ENCODE peak calls at places on chromosomes 13 and 19, in four cellular contexts. M is AG10803, A is astrocyte of the spinal cord, U is right lobe of liver. I is an unnamed sample.

GRCh38 chr19:13103961-13104847 is 1.5 kb upstream of the LYL1 start:
- DNase-seq in U (peak), A (no peak), M (no peak), I (no peak)

GRCh38 chr19:34215666-34216038 is 38.7 kb upstream of the GARRE1 start:
- DNase-seq in M (no peak), A (no peak), U (no peak), I (no peak)

GRCh38 chr19:19064811-19065745 is 1.3 kb downstream of the SLC25A42 start:
- DNase-seq in M (no peak), A (no peak), U (peak), I (no peak)

GRCh38 chr19:34985249-34986022 is 14.7 kb upstream of the GRAMD1A start:
- DNase-seq in A (no peak), M (peak), U (peak), I (no peak)

GRCh38 chr19:54209058-54209747 is 8.5 kb downstream of the RPS9 start:
- DNase-seq in U (peak), A (no peak), M (no peak), I (no peak)

GRCh38 chr13:23609414-23610186 is 39.4 kb downstream of the TNFRSF19 start:
- DNase-seq in A (peak), U (no peak), M (peak), I (no peak)

GRCh38 chr19:13089139-13089856 is 13.4 kb downstream of the LYL1 start:
- DNase-seq in U (no peak), M (no peak), A (no peak), I (no peak)

GRCh38 chr13:103395140-103395539 is 328.9 kb upstream of the SLC10A2 start:
- DNase-seq in A (no peak), U (no peak), M (no peak), I (no peak)

GRCh38 chr13:30798776-30799625 is 63.7 kb downstream of the ALOX5AP start:
- DNase-seq in M (no peak), U (no peak), A (peak), I (no peak)

GRCh38 chr13:74325106-74325505 is 190.9 kb upstream of the KLF12 start:
- DNase-seq in A (peak), M (peak), U (no peak), I (peak)

GRCh38 chr13:53545340-53545941 is 516.8 kb downstream of the OLFM4 start:
- DNase-seq in U (no peak), M (no peak), A (no peak), I (no peak)

GRCh38 chr13:64054306-64054705 is 2638.7 kb upstream of the PCDH20 start:
- DNase-seq in U (no peak), M (no peak), A (no peak), I (no peak)

GRCh38 chr19:8158411-8159074 is 9.2 kb upstream of the FBN3 start:
- DNase-seq in A (peak), U (no peak), M (peak), I (peak)

GRCh38 chr19:19488041-19488874 is 27.1 kb downstream of the TSSK6 start:
- DNase-seq in A (no peak), U (peak), M (no peak), I (no peak)

GRCh38 chr13:64591981-64592380 is 2638.2 kb downstream of the PCDH9 start:
- DNase-seq in A (peak), M (peak), U (no peak), I (peak)

GRCh38 chr13:112727581-112727980 is 37.7 kb downstream of the ATP11A start:
- DNase-seq in U (no peak), A (no peak), M (no peak), I (no peak)

GRCh38 chr19:39428309-39429112 is 7.2 kb downstream of the RPS16 start:
- DNase-seq in A (peak), U (no peak), M (peak), I (no peak)

GRCh38 chr13:80235559-80236296 is 105.2 kb downstream of the SPRY2 start:
- DNase-seq in U (no peak), M (peak), A (peak), I (no peak)

GRCh38 chr13:52850396-52851152 is 2.1 kb upstream of the PCDH8 start:
- DNase-seq in U (peak), M (peak), A (peak), I (no peak)

GRCh38 chr13:23903906-23904280 is 6.6 kb upstream of the C1QTNF9B start:
- DNase-seq in U (no peak), M (no peak), A (no peak), I (no peak)

GRCh38 chr13:86318424-86318823 is 519.2 kb upstream of the SLITRK6 start:
- DNase-seq in U (no peak), A (no peak), M (no peak), I (no peak)

GRCh38 chr19:1304197-1304924 is 18.7 kb downstream of the EFNA2 start:
- DNase-seq in M (no peak), U (peak), A (no peak), I (no peak)

GRCh38 chr13:76980075-76980718 is 11.7 kb upstream of the CLN5 start:
- DNase-seq in U (peak), A (peak), M (peak), I (no peak)

GRCh38 chr13:73341748-73342147 is 282.9 kb downstream of the KLF5 start:
- DNase-seq in A (peak), M (peak), U (no peak), I (peak)

GRCh38 chr13:73782781-73783180 is 351.4 kb downstream of the KLF12 start:
- DNase-seq in M (no peak), A (peak), U (no peak), I (no peak)

GRCh38 chr19:10602330-10603083 is 15.4 kb upstream of the AP1M2 start:
- DNase-seq in U (peak), M (peak), A (peak), I (no peak)

GRCh38 chr19:28823338-28823961 is 389.5 kb downstream of the UQCRFS1 start:
- DNase-seq in U (no peak), A (no peak), M (no peak), I (no peak)

GRCh38 chr13:45770886-45771285 is 68.8 kb downstream of the CBY2 start:
- DNase-seq in M (no peak), A (no peak), U (no peak), I (no peak)

GRCh38 chr19:6677924-6678689 is 8.1 kb upstream of the TNFSF14 start:
- DNase-seq in M (no peak), U (peak), A (no peak), I (no peak)

GRCh38 chr19:1250374-1251232 is 2.2 kb downstream of the MIDN start:
- DNase-seq in A (peak), U (peak), M (peak), I (no peak)

GRCh38 chr19:48715276-48715675 is 4.2 kb downstream of the MAMSTR start:
- DNase-seq in A (no peak), U (no peak), M (no peak), I (no peak)

GRCh38 chr19:48718711-48719231 is 754 bp downstream of the MAMSTR start:
- DNase-seq in M (no peak), A (no peak), U (no peak), I (no peak)

GRCh38 chr19:48714759-48715261 is 4.7 kb downstream of the MAMSTR start:
- DNase-seq in A (no peak), M (no peak), U (no peak), I (no peak)

GRCh38 chr19:48715681-48716171 is 3.8 kb downstream of the MAMSTR start:
- DNase-seq in U (no peak), M (peak), A (no peak), I (no peak)

GRCh38 chr19:48717059-48717395 is 2.5 kb downstream of the MAMSTR start:
- DNase-seq in U (no peak), M (peak), A (no peak), I (no peak)
- H3K4me3 ChIP-seq in U (no peak), M (peak), A (no peak), I (peak)

GRCh38 chr19:45931055-45931454 is 16.5 kb upstream of the NANOS2 start:
- DNase-seq in M (no peak), A (no peak), U (no peak), I (no peak)

GRCh38 chr19:45922281-45922680 is 7.7 kb upstream of the NANOS2 start:
- DNase-seq in A (no peak), U (no peak), M (no peak), I (no peak)

GRCh38 chr19:45924891-45925447 is 10.4 kb upstream of the NANOS2 start:
- DNase-seq in U (no peak), M (no peak), A (no peak), I (no peak)

GRCh38 chr19:45929247-45929646 is 14.7 kb upstream of the NANOS2 start:
- DNase-seq in A (no peak), M (no peak), U (no peak), I (no peak)

DNA sequence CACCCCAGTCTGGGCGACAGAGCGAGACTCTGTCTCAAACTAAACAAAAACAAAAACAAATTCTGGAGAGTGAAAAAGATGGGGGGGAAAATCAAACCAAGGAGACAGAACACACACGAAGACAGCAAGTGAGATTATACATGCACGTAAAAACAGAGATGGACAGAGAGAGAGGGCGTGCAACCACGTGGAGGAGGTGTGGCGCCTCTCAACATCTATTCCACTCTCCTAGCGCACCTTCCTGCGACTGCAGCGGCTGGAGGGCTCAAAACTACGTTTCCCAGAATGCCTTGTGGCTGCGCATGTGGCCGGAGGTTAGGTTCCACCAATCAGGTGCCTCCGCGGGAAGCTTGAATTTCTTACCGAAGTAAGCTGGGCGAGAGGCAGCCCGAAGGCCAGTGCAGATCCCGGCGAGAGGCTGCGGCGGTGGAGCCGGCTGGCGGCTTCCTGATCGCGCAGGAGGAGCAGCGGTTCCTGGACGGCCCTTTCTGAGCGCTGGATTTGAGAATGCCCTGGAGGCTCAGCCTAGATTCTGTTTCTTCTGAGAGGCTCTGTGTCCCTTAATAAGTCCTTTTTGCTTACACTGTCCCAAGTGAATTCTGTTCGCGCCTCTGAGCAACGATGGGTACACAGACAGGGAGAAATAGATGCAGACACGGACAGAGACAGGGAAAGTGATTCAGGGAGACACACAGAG is 13.1 kb upstream of the NANOS2 start:
- DNase-seq in A (peak), U (peak), M (peak), I (peak)
- H3K4me3 ChIP-seq in A (no peak), U (no peak), M (no peak), I (peak)

GRCh38 chr19:38247126-38247525 is 9.0 kb downstream of the PPP1R14A start:
- DNase-seq in U (no peak), A (no peak), M (peak), I (no peak)

GRCh38 chr19:38239816-38240215 is 15.8 kb upstream of the DPF1 start:
- DNase-seq in A (no peak), U (no peak), M (no peak), I (no peak)

GRCh38 chr19:38245826-38246498 is 10.2 kb downstream of the PPP1R14A start:
- DNase-seq in A (no peak), M (peak), U (no peak), I (no peak)

GRCh38 chr19:38247734-38248268 is 8.4 kb downstream of the PPP1R14A start:
- DNase-seq in A (no peak), M (peak), U (no peak), I (no peak)

GRCh38 chr19:38243279-38243673 is 12.9 kb downstream of the PPP1R14A start:
- DNase-seq in A (no peak), U (no peak), M (no peak), I (no peak)
- H3K4me3 ChIP-seq in A (no peak), U (no peak), M (no peak), I (no peak)

GRCh38 chr19:2867025-2867991 is at the start of gene ZNF556:
- DNase-seq in U (no peak), M (peak), A (no peak), I (no peak)
- H3K4me3 ChIP-seq in U (no peak), M (peak), A (no peak), I (no peak)

GRCh38 chr19:55646889-55647731 is 902 bp upstream of the CCDC106 start:
- DNase-seq in M (no peak), A (no peak), U (no peak), I (no peak)
- H3K4me3 ChIP-seq in M (peak), A (peak), U (peak), I (peak)

GRCh38 chr13:114199961-114200672 is 21.1 kb downstream of the CFAP97D2 start:
- DNase-seq in U (no peak), A (no peak), M (no peak), I (no peak)
- H3K4me3 ChIP-seq in U (no peak), A (no peak), M (peak), I (peak)

I was measured in AG04449.